ENCODE peak calls at places on chromosomes 13 and 19, in seven cellular contexts. S is mammary epithelial cell, A is keratinocyte, H is neuronal stem cell, J is Karpas-422, B is endodermal cell, C is H9. M is an unnamed sample. For H3K9me3, the result is how much of the 10 kb centered on the place peaks cover.

GRCh38 chr19:2385053-2385721 is 25.1 kb downstream of the TMPRSS9 start:
- DNase-seq in A (peak), B (peak), C (peak), J (no peak), H (no peak), S (peak), M (peak)

GRCh38 chr13:50990540-50991506 is 81.2 kb downstream of the RNASEH2B start:
- DNase-seq in J (no peak), B (peak), S (no peak), H (peak), A (no peak), C (peak), M (no peak)

GRCh38 chr19:55641376-55642152 is 762 bp downstream of the ZNF580 start:
- DNase-seq in J (peak), A (no peak), C (no peak), B (no peak), S (peak), H (no peak), M (no peak)

GRCh38 chr13:40665061-40665753 is 1.2 kb downstream of the FOXO1 start:
- DNase-seq in H (peak), B (peak), A (no peak), C (no peak), S (peak), J (peak), M (peak)

GRCh38 chr13:99982741-99983400 is 1.3 kb downstream of the ZIC2 start:
- DNase-seq in B (no peak), J (no peak), H (no peak), A (no peak), S (no peak), C (no peak), M (no peak)

GRCh38 chr13:49584771-49585182 is 581 bp downstream of the RCBTB1 start:
- DNase-seq in H (peak), J (peak), C (no peak), A (no peak), B (no peak), S (no peak), M (no peak)

GRCh38 chr13:95197548-95197947 is 103.7 kb downstream of the ABCC4 start:
- DNase-seq in H (no peak), S (no peak), C (no peak), B (no peak), J (no peak), A (no peak), M (no peak)

GRCh38 chr13:94710881-94711560 is 1.3 kb downstream of the SOX21 start:
- DNase-seq in J (no peak), H (no peak), C (peak), B (peak), A (no peak), S (no peak), M (peak)

GRCh38 chr13:94602467-94602866 is 810 bp downstream of the GPR180 start:
- DNase-seq in A (no peak), B (no peak), H (no peak), S (no peak), C (no peak), J (peak), M (no peak)

GRCh38 chr19:49422407-49423277 is 599 bp downstream of the PTH2 start:
- DNase-seq in B (peak), H (peak), A (no peak), J (no peak), S (peak), C (peak), M (no peak)

GRCh38 chr13:107650081-107650701 is 565.1 kb downstream of the LIG4 start:
- DNase-seq in A (no peak), H (peak), C (peak), B (peak), S (peak), J (peak), M (peak)

GRCh38 chr19:15107056-15108010 is at the start of gene SYDE1:
- DNase-seq in J (no peak), B (peak), H (peak), A (no peak), C (peak), S (peak), M (peak)

GRCh38 chr13:51802601-51803000 is 1.4 kb downstream of the DHRS12 start:
- DNase-seq in C (no peak), B (peak), S (no peak), H (no peak), A (no peak), J (no peak), M (no peak)

GRCh38 chr19:51664997-51665396 is 18.4 kb upstream of the SIGLEC14 start:
- DNase-seq in B (no peak), S (peak), C (no peak), A (no peak), J (peak), H (no peak), M (no peak)

GRCh38 chr13:19268331-19268730 is 86.7 kb upstream of the TUBA3C start:
- DNase-seq in H (no peak), A (no peak), S (no peak), B (no peak), J (no peak), C (no peak), M (no peak)

GRCh38 chr13:104773775-104774174 is 1707.6 kb upstream of the SLC10A2 start:
- DNase-seq in H (peak), J (peak), B (no peak), C (no peak), S (peak), A (no peak), M (no peak)

GRCh38 chr19:56314018-56314583 is 538 bp downstream of the ZSCAN5A start:
- DNase-seq in B (peak), S (no peak), C (no peak), A (no peak), J (no peak), H (no peak), M (no peak)

GRCh38 chr19:12202250-12202649 is 39.4 kb downstream of the ZNF136 start:
- DNase-seq in H (no peak), C (peak), S (no peak), J (peak), A (no peak), B (peak), M (no peak)

GRCh38 chr13:93039131-93039530 is 187.5 kb upstream of the GPC6 start:
- DNase-seq in H (no peak), C (no peak), J (no peak), A (no peak), S (no peak), B (no peak), M (no peak)

GRCh38 chr13:102073251-102073650 is 328.6 kb downstream of the FGF14 start:
- DNase-seq in S (no peak), B (no peak), H (no peak), J (no peak), A (no peak), C (no peak), M (no peak)

GRCh38 chr19:48480151-48480475 is 10.9 kb downstream of the CYTH2 start:
- DNase-seq in H (no peak), A (no peak), B (no peak), C (no peak), J (no peak), S (no peak), M (peak)

GRCh38 chr13:92224052-92224821 is 825.8 kb downstream of the GPC5 start:
- DNase-seq in A (no peak), B (no peak), C (no peak), J (no peak), H (no peak), S (peak), M (no peak)

GRCh38 chr13:44342741-44343140 is 30.9 kb upstream of the SERP2 start:
- DNase-seq in C (no peak), J (no peak), S (no peak), A (no peak), B (no peak), H (no peak), M (no peak)

GRCh38 chr13:79767126-79767525 is 286.2 kb downstream of the NDFIP2 start:
- DNase-seq in J (no peak), C (no peak), B (no peak), H (no peak), A (no peak), S (no peak), M (no peak)

GRCh38 chr19:33905937-33906577 is 109.4 kb downstream of the KCTD15 start:
- DNase-seq in H (peak), B (peak), A (peak), J (no peak), C (peak), S (peak), M (peak)

GRCh38 chr19:48907671-48908070 is 7.6 kb downstream of the NUCB1 start:
- DNase-seq in H (no peak), J (no peak), S (no peak), B (no peak), A (no peak), C (no peak), M (peak)

GRCh38 chr13:112446867-112447266 is 70.7 kb downstream of the SPACA7 start:
- DNase-seq in S (no peak), C (peak), B (peak), H (no peak), A (no peak), J (no peak), M (peak)

GRCh38 chr19:3359850-3360493 is 6.4 kb upstream of the NFIC start:
- DNase-seq in H (no peak), S (no peak), A (no peak), B (peak), J (peak), C (no peak), M (no peak)

GRCh38 chr13:94416454-94417080 is 62.9 kb downstream of the DCT start:
- DNase-seq in J (peak), B (peak), S (peak), A (no peak), H (peak), C (peak), M (no peak)

GRCh38 chr19:56946164-56946563 is 105.6 kb upstream of the PEG3 start:
- DNase-seq in S (no peak), A (no peak), C (no peak), J (no peak), B (no peak), H (peak), M (no peak)

GRCh38 chr19:40348961-40349507 is 539 bp downstream of the PLD3 start:
- DNase-seq in C (no peak), J (no peak), S (peak), B (peak), H (no peak), A (no peak), M (no peak)

GRCh38 chr19:42313096-42313839 is at the start of gene TMEM145:
- DNase-seq in C (peak), B (peak), A (no peak), H (peak), J (peak), S (peak), M (peak)

GRCh38 chr19:33781536-33781935 is 15.1 kb upstream of the KCTD15 start:
- DNase-seq in C (no peak), H (no peak), S (no peak), A (no peak), B (no peak), J (no peak), M (no peak)

GRCh38 chr13:98480915-98481510 is 95.9 kb downstream of the STK24 start:
- DNase-seq in C (no peak), B (no peak), A (no peak), S (no peak), J (no peak), H (no peak), M (no peak)

GRCh38 chr13:29315847-29316246 is 279.6 kb downstream of the SLC7A1 start:
- DNase-seq in C (no peak), H (no peak), S (no peak), A (no peak), J (no peak), B (no peak), M (no peak)

GRCh38 chr19:56491399-56491798 is 14.3 kb upstream of the ZNF667 start:
- DNase-seq in S (no peak), J (no peak), H (no peak), B (no peak), C (no peak), A (no peak), M (no peak)

GRCh38 chr13:75829874-75830273 is 193.7 kb downstream of the LMO7 start:
- DNase-seq in B (no peak), H (no peak), J (no peak), C (no peak), S (no peak), A (no peak), M (no peak)

GRCh38 chr13:49046002-49046401 is 70.3 kb downstream of the FNDC3A start:
- DNase-seq in C (no peak), B (no peak), S (no peak), H (no peak), A (no peak), J (no peak), M (no peak)

GRCh38 chr13:33289966-33290365 is 4.4 kb upstream of the STARD13 start:
- DNase-seq in J (no peak), S (no peak), A (no peak), H (no peak), B (no peak), C (no peak), M (no peak)

GRCh38 chr19:45663800-45664199 is 4.2 kb upstream of the GIPR start:
- DNase-seq in H (no peak), J (no peak), C (no peak), S (no peak), A (no peak), B (no peak), M (no peak)

GRCh38 chr19:45664575-45664974 is 3.4 kb upstream of the GIPR start:
- DNase-seq in H (no peak), C (no peak), B (no peak), S (no peak), A (no peak), J (no peak), M (no peak)

GRCh38 chr19:45670670-45671453 is 2.8 kb downstream of the GIPR start:
- DNase-seq in J (peak), C (peak), A (peak), S (peak), H (peak), B (peak), M (peak)

GRCh38 chr19:45667620-45668341 is at the start of gene GIPR:
- DNase-seq in H (no peak), J (peak), B (peak), S (peak), C (peak), A (peak), M (peak)

GRCh38 chr19:45668342-45668871 is 386 bp downstream of the GIPR start:
- DNase-seq in A (no peak), H (no peak), S (no peak), C (no peak), B (no peak), J (peak), M (no peak)
- H3K9ac ChIP-seq in A (peak), H (no peak), S (peak), C (no peak), B (peak), J (peak), M (no peak)

GRCh38 chr19:36627057-36627456 is 21.9 kb downstream of the ZNF382 start:
- DNase-seq in C (no peak), J (no peak), H (no peak), S (no peak), A (no peak), B (no peak), M (no peak)
- H3K9me3 ChIP-seq in C (half or more), J (under half), H (under half), S (half or more), A (under half), B (half or more), M (under half)

DNA sequence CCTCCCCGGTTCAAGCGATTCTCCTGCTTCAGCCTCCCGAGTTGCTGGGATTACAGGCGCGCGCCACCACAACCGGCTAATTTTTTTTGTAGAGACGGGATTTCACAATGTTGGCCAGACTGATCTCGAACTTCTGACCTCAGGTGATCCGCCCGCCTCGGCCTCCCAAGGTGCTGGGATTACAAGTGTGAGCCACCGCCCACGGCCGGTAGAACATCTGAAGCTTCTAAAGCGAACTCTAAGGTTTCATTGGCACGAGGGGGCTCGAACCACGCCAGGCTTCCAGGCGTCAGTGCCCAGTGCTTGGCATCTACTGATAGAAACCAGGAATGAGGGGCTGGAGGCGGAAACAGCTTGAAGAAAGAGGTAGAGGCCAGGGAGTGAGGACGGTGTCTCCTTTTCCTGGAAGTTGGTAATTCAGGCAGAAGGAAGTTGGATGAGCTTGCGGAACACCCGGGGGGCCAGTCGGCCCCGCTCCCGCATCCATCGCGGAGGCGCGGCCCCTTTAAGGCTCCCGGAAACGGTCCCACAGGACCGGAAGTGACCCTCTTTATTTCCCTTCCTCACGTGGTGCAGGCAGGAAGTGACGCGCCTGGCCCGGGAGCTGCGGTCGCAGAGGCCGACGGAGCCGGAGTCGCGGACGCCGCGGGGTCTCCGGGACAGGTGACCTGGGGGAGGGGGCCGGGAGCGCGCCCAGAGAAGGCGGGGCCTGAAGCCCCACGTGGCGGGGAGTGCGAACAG is at the start of gene CCDC9:
- DNase-seq in J (peak), S (peak), C (peak), B (peak), A (peak), H (peak), M (peak)
- H3K9ac ChIP-seq in J (peak), S (peak), C (peak), B (peak), A (peak), H (peak), M (peak)

GRCh38 chr13:69108486-69108885 is 999.1 kb upstream of the ATXN8OS start:
- DNase-seq in H (no peak), J (no peak), B (no peak), C (no peak), A (no peak), S (no peak), M (no peak)

GRCh38 chr13:69109891-69110525 is 997.6 kb upstream of the ATXN8OS start:
- DNase-seq in S (peak), J (no peak), B (peak), A (no peak), H (no peak), C (peak), M (no peak)

GRCh38 chr13:69101841-69102240 is 1005.8 kb upstream of the ATXN8OS start:
- DNase-seq in S (no peak), C (no peak), B (no peak), J (no peak), H (no peak), A (no peak), M (no peak)

DNA sequence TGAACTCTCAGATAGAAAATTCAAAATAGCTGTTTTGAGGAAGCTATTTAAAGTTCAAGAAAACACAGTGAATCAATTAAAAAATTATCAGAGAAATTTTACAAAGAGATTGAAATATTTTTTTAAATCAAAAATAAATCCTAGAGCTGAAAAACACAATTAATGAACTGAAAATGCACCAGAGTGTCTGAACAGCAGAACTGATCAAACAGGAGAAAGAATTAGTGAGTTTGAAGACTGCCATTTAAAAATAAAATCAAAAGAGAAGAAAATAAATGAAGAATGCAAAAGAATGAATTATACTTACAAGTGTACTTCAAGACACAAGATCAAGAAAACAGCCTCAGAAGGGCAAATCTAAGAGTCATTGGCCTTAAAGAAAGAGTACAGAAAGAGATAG is 1000.2 kb upstream of the ATXN8OS start:
- DNase-seq in H (no peak), J (no peak), A (no peak), S (no peak), C (no peak), B (no peak), M (no peak)
- H3K9me3 ChIP-seq in H (under half), J (under half), A (under half), S (under half), C (under half), B (under half), M (under half)

GRCh38 chr19:5948697-5949564 is 29.0 kb downstream of the RANBP3 start:
- DNase-seq in J (no peak), C (no peak), H (no peak), S (no peak), B (no peak), A (no peak), M (no peak)

GRCh38 chr19:5949792-5950305 is 28.1 kb downstream of the RANBP3 start:
- DNase-seq in C (no peak), A (no peak), B (no peak), J (no peak), H (no peak), S (no peak), M (no peak)

GRCh38 chr19:5943623-5944022 is 29.6 kb downstream of the CAPS start:
- DNase-seq in C (no peak), B (no peak), A (no peak), H (no peak), J (no peak), S (no peak), M (no peak)

GRCh38 chr19:5950744-5951143 is 27.2 kb downstream of the RANBP3 start:
- DNase-seq in J (no peak), C (no peak), A (no peak), S (no peak), H (no peak), B (no peak), M (no peak)

GRCh38 chr19:5947435-5947834 is 30.5 kb downstream of the RANBP3 start:
- DNase-seq in H (no peak), S (no peak), C (no peak), B (no peak), J (no peak), A (no peak), M (peak)
- H3K9ac ChIP-seq in H (no peak), S (no peak), C (no peak), B (no peak), J (no peak), A (no peak), M (no peak)

GRCh38 chr19:28066988-28067387 is 1146.0 kb downstream of the UQCRFS1 start:
- DNase-seq in H (no peak), J (no peak), S (no peak), B (no peak), C (no peak), A (no peak), M (peak)

GRCh38 chr19:28067882-28068281 is 1145.1 kb downstream of the UQCRFS1 start:
- DNase-seq in H (no peak), J (no peak), S (no peak), A (no peak), C (no peak), B (no peak), M (no peak)

GRCh38 chr19:28063702-28064101 is 1149.2 kb downstream of the UQCRFS1 start:
- DNase-seq in B (no peak), A (no peak), C (no peak), J (no peak), H (no peak), S (no peak), M (no peak)

GRCh38 chr19:28065026-28065425 is 1147.9 kb downstream of the UQCRFS1 start:
- DNase-seq in A (no peak), H (no peak), J (no peak), B (no peak), S (no peak), C (no peak), M (no peak)

GRCh38 chr19:28066161-28066560 is 1146.8 kb downstream of the UQCRFS1 start:
- DNase-seq in B (no peak), C (no peak), A (no peak), J (no peak), S (no peak), H (no peak), M (no peak)
- H3K9me3 ChIP-seq in B (under half), C (under half), A (under half), J (under half), S (under half), H (under half), M (under half)

DNA sequence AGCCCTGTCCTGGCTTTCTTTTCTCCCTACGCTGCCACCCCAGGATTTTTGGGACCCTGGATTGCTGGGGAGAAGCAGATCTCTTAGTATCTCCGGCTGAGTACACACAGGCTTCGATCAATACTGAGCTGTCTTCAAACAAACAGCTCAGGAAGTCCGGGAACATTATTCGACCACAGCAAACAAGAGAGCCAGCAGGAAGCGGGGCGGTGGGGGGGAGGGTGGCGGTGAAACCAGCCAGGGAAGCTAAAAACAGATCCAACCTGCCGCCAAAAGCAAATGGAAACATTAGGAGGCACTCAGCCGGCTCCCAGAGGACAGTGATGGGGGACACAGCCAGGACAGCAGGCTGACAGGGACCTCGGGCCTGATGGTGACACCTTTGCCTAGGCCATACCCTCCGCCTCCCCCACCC is 12.2 kb upstream of the BCAM start:
- DNase-seq in A (no peak), C (peak), S (no peak), H (no peak), J (no peak), B (peak), M (peak)
- H3K9ac ChIP-seq in A (no peak), C (no peak), S (no peak), H (peak), J (no peak), B (no peak), M (no peak)

M was measured in kidney.